ENCODE peak calls at places on chromosomes 2 and 18, in five cellular contexts. U is H4, J is NCI-H187 treated with DMSO at 0.1 percent for 48 hours, F is endothelial cell, L is lower lobe of right lung. S is an unnamed sample.

GRCh38 chr2:180980943-180981898 is 816 bp downstream of the UBE2E3 start:
- DNase-seq in U (no peak), J (no peak), F (no peak), L (peak; percentile 48), S (no peak)

GRCh38 chr2:38375711-38376345 is 1.2 kb downstream of the ATL2 start:
- DNase-seq in U (no peak), J (no peak), F (peak; percentile 49), L (peak; percentile 74), S (peak; percentile 17)

GRCh38 chr2:115400940-115401339 is 958.5 kb downstream of the DPP10 start:
- DNase-seq in U (no peak), J (no peak), F (no peak), L (no peak), S (no peak)

GRCh38 chr2:171792922-171793580 is 101.0 kb downstream of the SLC25A12 start:
- DNase-seq in U (no peak), J (no peak), F (no peak), L (no peak), S (no peak)

GRCh38 chr2:43576983-43577892 is 18.6 kb downstream of the THADA start:
- DNase-seq in U (peak; percentile 52), J (no peak), F (no peak), L (no peak), S (no peak)

GRCh38 chr2:17059452-17059851 is 393.8 kb upstream of the CYRIA start:
- DNase-seq in U (no peak), J (no peak), F (no peak), L (no peak), S (no peak)

GRCh38 chr2:46909153-46909552 is 6.5 kb downstream of the MCFD2 start:
- DNase-seq in U (no peak), J (no peak), F (no peak), L (peak; percentile 56), S (no peak)

GRCh38 chr2:65687614-65688013 is 255.2 kb upstream of the SPRED2 start:
- DNase-seq in U (no peak), J (no peak), F (no peak), L (no peak), S (no peak)

GRCh38 chr2:240205348-240205747 is 64.9 kb upstream of the OTOS start:
- DNase-seq in U (peak; percentile 56), J (no peak), F (no peak), L (no peak), S (no peak)

GRCh38 chr2:6444529-6444928 is 421.2 kb downstream of the CMPK2 start:
- DNase-seq in U (no peak), J (no peak), F (no peak), L (no peak), S (no peak)

GRCh38 chr2:162344617-162344950 is 652 bp downstream of the GCA start:
- DNase-seq in U (no peak), J (no peak), F (no peak), L (no peak), S (no peak)

GRCh38 chr2:237073552-237073951 is 12.1 kb upstream of the COPS8 start:
- DNase-seq in U (no peak), J (no peak), F (no peak), L (no peak), S (no peak)

GRCh38 chr2:26669099-26669498 is 23.4 kb upstream of the KCNK3 start:
- DNase-seq in U (no peak), J (no peak), F (no peak), L (no peak), S (no peak)

GRCh38 chr2:32495139-32495538 is 132.7 kb upstream of the TTC27 start:
- DNase-seq in U (no peak), J (no peak), F (no peak), L (no peak), S (no peak)

GRCh38 chr2:241910604-241911520 is 41.3 kb downstream of the RTP5 start:
- DNase-seq in U (no peak), J (no peak), F (no peak), L (no peak), S (no peak)

GRCh38 chr2:184031402-184032147 is 566.8 kb upstream of the ZNF804A start:
- DNase-seq in U (no peak), J (no peak), F (no peak), L (no peak), S (no peak)

GRCh38 chr18:49055787-49056186 is 105.0 kb upstream of the SMAD7 start:
- DNase-seq in U (peak; percentile 69), J (no peak), F (no peak), L (peak; percentile 77), S (no peak)

GRCh38 chr2:3631161-3631850 is 26.7 kb upstream of the ALLC start:
- DNase-seq in U (no peak), J (no peak), F (no peak), L (no peak), S (no peak)

GRCh38 chr2:96108578-96109561 is 7.5 kb downstream of the ADRA2B start:
- DNase-seq in U (no peak), J (no peak), F (no peak), L (peak; percentile 41), S (no peak)

GRCh38 chr18:13428319-13428718 is 209.8 kb downstream of the LDLRAD4 start:
- DNase-seq in U (no peak), J (no peak), F (no peak), L (no peak), S (no peak)

GRCh38 chr2:170155022-170155722 is 22.8 kb upstream of the MYO3B start:
- DNase-seq in U (no peak), J (no peak), F (peak; percentile 12), L (no peak), S (no peak)

GRCh38 chr18:34224423-34225217 is at the start of gene NOL4:
- DNase-seq in U (peak; percentile 84), J (peak; percentile 44), F (peak; percentile 76), L (peak; percentile 56), S (no peak)

GRCh38 chr2:31703253-31703652 is 122.5 kb upstream of the SRD5A2 start:
- DNase-seq in U (no peak), J (no peak), F (no peak), L (no peak), S (no peak)

GRCh38 chr2:237515621-237516275 is 28.7 kb downstream of the MLPH start:
- DNase-seq in U (no peak), J (no peak), F (no peak), L (no peak), S (no peak)

GRCh38 chr2:190781604-190782198 is 98.9 kb upstream of the GLS start:
- DNase-seq in U (peak; percentile 52), J (peak; percentile 3), F (peak; percentile 61), L (no peak), S (no peak)

GRCh38 chr2:46135936-46136335 is 161.3 kb upstream of the EPAS1 start:
- DNase-seq in U (no peak), J (no peak), F (no peak), L (no peak), S (no peak)

GRCh38 chr2:160253440-160254296 is 53.6 kb upstream of the ITGB6 start:
- DNase-seq in U (no peak), J (no peak), F (no peak), L (no peak), S (no peak)

GRCh38 chr2:10048501-10049171 is 5.3 kb downstream of the KLF11 start:
- DNase-seq in U (no peak), J (no peak), F (no peak), L (peak; percentile 38), S (no peak)

GRCh38 chr18:43961713-43962112 is 684.4 kb upstream of the SYT4 start:
- DNase-seq in U (no peak), J (no peak), F (no peak), L (no peak), S (no peak)

GRCh38 chr2:145909781-145910180 is 1389.9 kb upstream of the ZEB2 start:
- DNase-seq in U (no peak), J (no peak), F (no peak), L (no peak), S (no peak)

GRCh38 chr18:23422751-23423418 is 30.2 kb upstream of the RIOK3 start:
- DNase-seq in U (peak; percentile 58), J (no peak), F (no peak), L (peak; percentile 86), S (no peak)

GRCh38 chr2:101105654-101106053 is 45.5 kb downstream of the TBC1D8 start:
- DNase-seq in U (no peak), J (no peak), F (no peak), L (no peak), S (no peak)

GRCh38 chr2:14616950-14617349 is 15.6 kb upstream of the LRATD1 start:
- DNase-seq in U (no peak), J (no peak), F (no peak), L (no peak), S (no peak)

GRCh38 chr2:218392891-218393462 is 6.7 kb upstream of the CTDSP1 start:
- DNase-seq in U (no peak), J (no peak), F (no peak), L (peak; percentile 50), S (no peak)

S was measured in T-helper 22 cell.